ENCODE peak calls at places on chromosomes 6 and 20, in four cellular contexts. U is activated CD4-positive, alpha-beta T cell treated with anti-CD3 and anti-CD28 coated beads for 48 hours; Z is T1000; D is astrocyte of the spinal cord. H is an unnamed sample.

GRCh38 chr20:6533321-6533720 is 234.2 kb upstream of the BMP2 start:
- DNase-seq in U (no peak), Z (no peak), D (peak), H (no peak)

GRCh38 chr6:170522565-170523183 is 30.4 kb downstream of the PSMB1 start:
- DNase-seq in U (peak), Z (no peak), D (no peak), H (no peak)

GRCh38 chr6:105359419-105360366 is 43.2 kb downstream of the PREP start:
- DNase-seq in U (no peak), Z (no peak), D (peak), H (peak)

GRCh38 chr20:50670126-50670862 is 21.0 kb downstream of the RIPOR3 start:
- DNase-seq in U (no peak), Z (no peak), D (no peak), H (no peak)

GRCh38 chr6:87154641-87155271 is 609 bp upstream of the ZNF292 start:
- DNase-seq in U (peak), Z (no peak), D (peak), H (no peak)

GRCh38 chr6:113329942-113330897 is 526.9 kb upstream of the MARCKS start:
- DNase-seq in U (no peak), Z (no peak), D (no peak), H (no peak)

GRCh38 chr20:56689318-56689717 is 60.2 kb downstream of the TFAP2C start:
- DNase-seq in U (no peak), Z (no peak), D (peak), H (no peak)

GRCh38 chr20:50320910-50321796 is 130.5 kb downstream of the CEBPB start:
- DNase-seq in U (peak), Z (peak), D (peak), H (peak)

GRCh38 chr20:57959018-57959417 is 249.2 kb upstream of the PMEPA1 start:
- DNase-seq in U (no peak), Z (no peak), D (no peak), H (no peak)

GRCh38 chr6:28597217-28597835 is 71.6 kb downstream of the GPX5 start:
- DNase-seq in U (peak), Z (no peak), D (peak), H (peak)

GRCh38 chr20:57399587-57400261 is 8.5 kb downstream of the RBM38 start:
- DNase-seq in U (peak), Z (no peak), D (no peak), H (no peak)

GRCh38 chr6:82744286-82745015 is 321.2 kb downstream of the UBE3D start:
- DNase-seq in U (no peak), Z (no peak), D (no peak), H (no peak)